ENCODE peak calls at places on chromosomes 4 and X, in four cellular contexts. One of them, this sample, is unnamed.

GRCh38 chr4:183783933-183784622 is 121.0 kb upstream of the STOX2 start:
- DNase-seq in T-helper 2 cell: no peak
- DNase-seq in mesenteric fat pad: no peak
- DNase-seq in Calu3: no peak
- DNase-seq in this sample: no peak

GRCh38 chrX:150880808-150881165 is 17.7 kb downstream of the CD99L2 start:
- DNase-seq in T-helper 2 cell: no peak
- DNase-seq in mesenteric fat pad: no peak
- DNase-seq in Calu3: no peak
- DNase-seq in this sample: no peak

GRCh38 chr4:65089666-65090065 is 580.6 kb downstream of the EPHA5 start:
- DNase-seq in T-helper 2 cell: no peak
- DNase-seq in mesenteric fat pad: no peak
- DNase-seq in Calu3: no peak
- DNase-seq in this sample: no peak

GRCh38 chrX:45806410-45807121 is 605.9 kb upstream of the DIPK2B start:
- DNase-seq in T-helper 2 cell: no peak
- DNase-seq in mesenteric fat pad: no peak
- DNase-seq in Calu3: no peak
- DNase-seq in this sample: peak

GRCh38 chr4:5139141-5139540 is 87.9 kb downstream of the STK32B start:
- DNase-seq in T-helper 2 cell: no peak
- DNase-seq in mesenteric fat pad: no peak
- DNase-seq in Calu3: no peak
- DNase-seq in this sample: no peak

GRCh38 chr4:165748321-165748720 is 124.7 kb upstream of the TLL1 start:
- DNase-seq in T-helper 2 cell: no peak
- DNase-seq in mesenteric fat pad: no peak
- DNase-seq in Calu3: no peak
- DNase-seq in this sample: no peak

GRCh38 chr4:2756691-2757350 is 685 bp upstream of the TNIP2 start:
- DNase-seq in T-helper 2 cell: no peak
- DNase-seq in mesenteric fat pad: no peak
- DNase-seq in Calu3: no peak
- DNase-seq in this sample: no peak

GRCh38 chrX:80430826-80431501 is 10.7 kb downstream of the TENT5D start:
- DNase-seq in T-helper 2 cell: no peak
- DNase-seq in mesenteric fat pad: no peak
- DNase-seq in Calu3: no peak
- DNase-seq in this sample: no peak

GRCh38 chrX:15522464-15522863 is 21.9 kb downstream of the BMX start:
- DNase-seq in T-helper 2 cell: no peak
- DNase-seq in mesenteric fat pad: no peak
- DNase-seq in Calu3: no peak
- DNase-seq in this sample: no peak

GRCh38 chrX:153983321-153983729 is 10.8 kb downstream of the TMEM187 start:
- DNase-seq in T-helper 2 cell: no peak
- DNase-seq in mesenteric fat pad: no peak
- DNase-seq in Calu3: no peak
- DNase-seq in this sample: no peak

GRCh38 chr4:148565801-148566200 is 123.6 kb upstream of the NR3C2 start:
- DNase-seq in T-helper 2 cell: no peak
- DNase-seq in mesenteric fat pad: no peak
- DNase-seq in Calu3: no peak
- DNase-seq in this sample: no peak

GRCh38 chr4:107197121-107197520 is 161.0 kb upstream of the DKK2 start:
- DNase-seq in T-helper 2 cell: no peak
- DNase-seq in mesenteric fat pad: no peak
- DNase-seq in Calu3: no peak
- DNase-seq in this sample: no peak

GRCh38 chr4:52957791-52958190 is 95.7 kb downstream of the RASL11B start:
- DNase-seq in T-helper 2 cell: no peak
- DNase-seq in mesenteric fat pad: no peak
- DNase-seq in Calu3: no peak
- DNase-seq in this sample: no peak

GRCh38 chrX:100615015-100615414 is 21.6 kb downstream of the TSPAN6 start:
- DNase-seq in T-helper 2 cell: no peak
- DNase-seq in mesenteric fat pad: no peak
- DNase-seq in Calu3: peak
- DNase-seq in this sample: no peak

GRCh38 chr4:150579591-150580234 is 2.2 kb upstream of the MAB21L2 start:
- DNase-seq in T-helper 2 cell: no peak
- DNase-seq in mesenteric fat pad: no peak
- DNase-seq in Calu3: peak
- DNase-seq in this sample: no peak

GRCh38 chr4:658031-658667 is 15.9 kb downstream of the ATP5ME start:
- DNase-seq in T-helper 2 cell: no peak
- DNase-seq in mesenteric fat pad: no peak
- DNase-seq in Calu3: no peak
- DNase-seq in this sample: no peak

This sample was measured in naive thymus-derived CD8-positive, alpha-beta T cell.